ENCODE peak calls at places on chromosomes 3 and 15, in eight cellular contexts. One of them, this sample, is unnamed.
A peak's percentile ranks its signal among the peaks of the same experiment; 100 is the strongest.

GRCh38 chr3:72999971-73000370 is 3.4 kb downstream of the PPP4R2 start:
- DNase-seq in GM12891: no peak
- DNase-seq in uterus: no peak
- DNase-seq in A549: no peak
- DNase-seq in suprapubic skin: no peak
- DNase-seq in body of pancreas: no peak
- DNase-seq in breast epithelium: no peak
- DNase-seq in spleen: no peak
- DNase-seq in this sample: no peak

GRCh38 chr3:27290760-27291159 is 78.4 kb downstream of the NEK10 start:
- DNase-seq in GM12891: no peak
- DNase-seq in uterus: no peak
- DNase-seq in A549: no peak
- DNase-seq in suprapubic skin: no peak
- DNase-seq in body of pancreas: no peak
- DNase-seq in breast epithelium: no peak
- DNase-seq in spleen: no peak
- DNase-seq in this sample: no peak

GRCh38 chr3:14343338-14344112 is 58.9 kb upstream of the SLC6A6 start:
- DNase-seq in GM12891: no peak
- DNase-seq in uterus: no peak
- DNase-seq in A549: no peak
- DNase-seq in suprapubic skin: no peak
- DNase-seq in body of pancreas: no peak
- DNase-seq in breast epithelium: no peak
- DNase-seq in spleen: no peak
- DNase-seq in this sample: peak; percentile 53

GRCh38 chr15:55407631-55407948 is 569 bp downstream of the CCPG1 start:
- DNase-seq in GM12891: no peak
- DNase-seq in uterus: no peak
- DNase-seq in A549: peak; percentile 75
- DNase-seq in suprapubic skin: no peak
- DNase-seq in body of pancreas: no peak
- DNase-seq in breast epithelium: no peak
- DNase-seq in spleen: no peak
- DNase-seq in this sample: no peak

GRCh38 chr3:15982667-15983145 is 184.9 kb upstream of the ANKRD28 start:
- DNase-seq in GM12891: no peak
- DNase-seq in uterus: no peak
- DNase-seq in A549: no peak
- DNase-seq in suprapubic skin: peak; percentile 73
- DNase-seq in body of pancreas: no peak
- DNase-seq in breast epithelium: no peak
- DNase-seq in spleen: no peak
- DNase-seq in this sample: peak; percentile 74

GRCh38 chr3:42640771-42641370 is 12.6 kb upstream of the ZBTB47 start:
- DNase-seq in GM12891: no peak
- DNase-seq in uterus: no peak
- DNase-seq in A549: no peak
- DNase-seq in suprapubic skin: no peak
- DNase-seq in body of pancreas: no peak
- DNase-seq in breast epithelium: no peak
- DNase-seq in spleen: no peak
- DNase-seq in this sample: no peak

GRCh38 chr3:36488077-36488789 is 107.9 kb downstream of the STAC start:
- DNase-seq in GM12891: no peak
- DNase-seq in uterus: no peak
- DNase-seq in A549: no peak
- DNase-seq in suprapubic skin: no peak
- DNase-seq in body of pancreas: no peak
- DNase-seq in breast epithelium: no peak
- DNase-seq in spleen: no peak
- DNase-seq in this sample: no peak

GRCh38 chr3:71694358-71694999 is 30.7 kb downstream of the EIF4E3 start:
- DNase-seq in GM12891: no peak
- DNase-seq in uterus: no peak
- DNase-seq in A549: no peak
- DNase-seq in suprapubic skin: no peak
- DNase-seq in body of pancreas: no peak
- DNase-seq in breast epithelium: no peak
- DNase-seq in spleen: no peak
- DNase-seq in this sample: no peak

GRCh38 chr15:71448688-71449114 is 333.4 kb downstream of the THSD4 start:
- DNase-seq in GM12891: no peak
- DNase-seq in uterus: peak; percentile 61
- DNase-seq in A549: peak; percentile 86
- DNase-seq in suprapubic skin: no peak
- DNase-seq in body of pancreas: peak; percentile 66
- DNase-seq in breast epithelium: no peak
- DNase-seq in spleen: no peak
- DNase-seq in this sample: no peak

GRCh38 chr15:46137443-46137842 is 502.6 kb downstream of the SQOR start:
- DNase-seq in GM12891: no peak
- DNase-seq in uterus: no peak
- DNase-seq in A549: no peak
- DNase-seq in suprapubic skin: no peak
- DNase-seq in body of pancreas: no peak
- DNase-seq in breast epithelium: no peak
- DNase-seq in spleen: no peak
- DNase-seq in this sample: no peak

GRCh38 chr15:91356083-91356482 is 256.0 kb downstream of the SV2B start:
- DNase-seq in GM12891: no peak
- DNase-seq in uterus: no peak
- DNase-seq in A549: no peak
- DNase-seq in suprapubic skin: no peak
- DNase-seq in body of pancreas: no peak
- DNase-seq in breast epithelium: no peak
- DNase-seq in spleen: no peak
- DNase-seq in this sample: no peak

GRCh38 chr3:46713898-46714552 is 3.6 kb downstream of the PRSS50 start:
- DNase-seq in GM12891: no peak
- DNase-seq in uterus: no peak
- DNase-seq in A549: no peak
- DNase-seq in suprapubic skin: no peak
- DNase-seq in body of pancreas: no peak
- DNase-seq in breast epithelium: peak; percentile 45
- DNase-seq in spleen: peak; percentile 72
- DNase-seq in this sample: peak; percentile 69
- TF ChIP-seq POLR2A in GM12891: no peak
- TF ChIP-seq POLR2A in uterus: no peak
- TF ChIP-seq POLR2A in A549: no peak
- TF ChIP-seq POLR2A in suprapubic skin: no peak
- TF ChIP-seq POLR2A in body of pancreas: no peak
- TF ChIP-seq POLR2A in breast epithelium: no peak
- TF ChIP-seq POLR2A in spleen: no peak
- TF ChIP-seq POLR2A in this sample: no peak

GRCh38 chr3:69741057-69741830 is 2.0 kb downstream of the MITF start:
- DNase-seq in GM12891: no peak
- DNase-seq in uterus: no peak
- DNase-seq in A549: no peak
- DNase-seq in suprapubic skin: no peak
- DNase-seq in body of pancreas: no peak
- DNase-seq in breast epithelium: no peak
- DNase-seq in spleen: no peak
- DNase-seq in this sample: no peak

GRCh38 chr3:69740103-69741021 is 1.1 kb downstream of the MITF start:
- DNase-seq in GM12891: no peak
- DNase-seq in uterus: peak; percentile 62
- DNase-seq in A549: no peak
- DNase-seq in suprapubic skin: no peak
- DNase-seq in body of pancreas: peak; percentile 82
- DNase-seq in breast epithelium: peak; percentile 54
- DNase-seq in spleen: no peak
- DNase-seq in this sample: no peak

GRCh38 chr3:69738291-69738690 is 973 bp upstream of the MITF start:
- DNase-seq in GM12891: no peak
- DNase-seq in uterus: no peak
- DNase-seq in A549: no peak
- DNase-seq in suprapubic skin: no peak
- DNase-seq in body of pancreas: no peak
- DNase-seq in breast epithelium: no peak
- DNase-seq in spleen: no peak
- DNase-seq in this sample: no peak

GRCh38 chr3:69738859-69739203 is 433 bp upstream of the MITF start:
- DNase-seq in GM12891: no peak
- DNase-seq in uterus: no peak
- DNase-seq in A549: no peak
- DNase-seq in suprapubic skin: no peak
- DNase-seq in body of pancreas: no peak
- DNase-seq in breast epithelium: no peak
- DNase-seq in spleen: no peak
- DNase-seq in this sample: no peak

DNA sequence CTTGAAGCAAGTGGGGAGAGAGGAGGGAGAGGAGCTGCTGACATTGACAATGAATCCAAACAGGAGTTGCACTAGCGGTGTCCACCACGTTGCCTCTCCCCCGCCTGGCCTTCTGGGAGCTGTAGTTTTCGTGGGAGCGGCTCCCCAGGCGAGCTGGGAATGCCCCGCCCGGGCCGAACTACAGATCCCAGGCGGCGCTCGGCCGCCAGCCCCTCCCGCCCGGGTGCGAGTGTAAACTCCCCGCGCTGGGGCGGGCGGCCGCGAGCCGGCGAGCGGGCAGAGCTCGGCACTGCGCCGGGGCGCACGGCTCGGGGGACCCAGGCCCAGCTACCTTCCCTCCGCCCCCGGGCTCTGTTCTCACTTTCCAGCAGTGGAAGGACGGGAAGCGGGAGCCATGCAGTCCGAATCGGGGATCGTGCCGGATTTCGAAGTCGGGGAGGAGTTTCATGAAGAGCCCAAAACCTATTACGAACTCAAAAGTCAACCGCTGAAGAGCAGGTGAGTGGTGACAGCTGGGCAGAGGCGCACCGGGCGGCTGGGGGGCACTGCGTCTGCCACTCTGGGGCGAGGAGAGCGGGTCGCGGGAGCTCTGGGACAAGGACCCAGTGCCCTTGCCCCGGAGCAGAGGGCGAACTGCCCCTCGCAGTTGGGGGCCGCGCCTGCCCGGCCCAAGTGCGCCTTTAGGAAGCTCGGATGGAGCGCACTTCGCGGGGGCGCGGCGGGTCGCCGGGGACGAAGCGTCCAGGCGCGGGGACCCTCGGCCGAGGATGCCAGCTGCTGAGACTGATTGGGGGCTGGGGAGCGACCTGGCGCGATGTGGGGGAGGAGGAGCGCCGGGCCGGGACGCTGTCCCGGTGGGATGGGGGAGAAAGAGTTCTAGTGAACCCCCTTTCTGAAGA is at the start of gene MITF:
- DNase-seq in GM12891: peak; percentile 49
- DNase-seq in uterus: peak; percentile 94
- DNase-seq in A549: peak; percentile 89
- DNase-seq in suprapubic skin: peak; percentile 95
- DNase-seq in body of pancreas: peak; percentile 93
- DNase-seq in breast epithelium: peak; percentile 83
- DNase-seq in spleen: peak; percentile 91
- DNase-seq in this sample: peak; percentile 85
- TF ChIP-seq POLR2A in GM12891: no peak
- TF ChIP-seq POLR2A in uterus: peak; percentile 82
- TF ChIP-seq POLR2A in A549: peak; percentile 24
- TF ChIP-seq POLR2A in suprapubic skin: no peak
- TF ChIP-seq POLR2A in body of pancreas: no peak
- TF ChIP-seq POLR2A in breast epithelium: no peak
- TF ChIP-seq POLR2A in spleen: no peak
- TF ChIP-seq POLR2A in this sample: peak; percentile 48

DNA sequence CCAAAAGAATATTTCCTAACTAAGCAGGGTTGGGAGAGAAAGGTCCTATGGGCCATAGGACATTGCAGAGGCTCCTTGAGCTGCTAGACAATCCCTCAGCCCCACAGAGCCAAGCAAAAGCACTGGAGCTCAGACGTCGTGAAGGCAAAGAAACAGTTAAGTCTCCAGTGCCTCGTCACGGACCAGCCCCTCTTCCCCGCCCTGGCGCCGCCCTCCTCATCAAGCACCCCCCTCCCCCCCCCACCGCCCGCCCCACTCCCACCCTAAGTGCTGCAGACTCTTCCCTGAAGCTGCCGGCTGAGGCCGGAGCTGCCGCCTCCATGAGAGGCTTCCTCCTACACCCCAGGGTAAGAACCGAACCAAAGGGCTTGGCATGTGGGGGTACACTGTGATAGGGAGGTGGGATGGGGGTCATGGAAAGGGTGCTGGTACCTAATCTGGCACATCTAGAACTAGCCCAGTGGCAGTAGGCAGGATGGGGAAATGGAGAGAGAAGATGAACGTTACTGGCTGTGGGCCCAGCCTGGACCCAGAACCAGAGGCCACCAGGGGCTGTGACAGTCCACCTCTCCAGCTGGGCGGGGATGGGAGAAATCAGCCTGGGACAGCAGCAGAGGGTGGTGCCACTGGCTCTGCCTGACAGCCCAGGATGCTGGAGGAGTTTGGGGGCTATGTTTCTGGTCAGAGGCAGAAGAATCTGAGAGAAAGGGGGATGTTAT is at the start of gene MAP1A:
- DNase-seq in GM12891: no peak
- DNase-seq in uterus: peak; percentile 68
- DNase-seq in A549: no peak
- DNase-seq in suprapubic skin: no peak
- DNase-seq in body of pancreas: peak; percentile 31
- DNase-seq in breast epithelium: no peak
- DNase-seq in spleen: no peak
- DNase-seq in this sample: no peak
- TF ChIP-seq POLR2A in GM12891: no peak
- TF ChIP-seq POLR2A in uterus: no peak
- TF ChIP-seq POLR2A in A549: no peak
- TF ChIP-seq POLR2A in suprapubic skin: no peak
- TF ChIP-seq POLR2A in body of pancreas: no peak
- TF ChIP-seq POLR2A in breast epithelium: no peak
- TF ChIP-seq POLR2A in spleen: no peak
- TF ChIP-seq POLR2A in this sample: no peak

DNA sequence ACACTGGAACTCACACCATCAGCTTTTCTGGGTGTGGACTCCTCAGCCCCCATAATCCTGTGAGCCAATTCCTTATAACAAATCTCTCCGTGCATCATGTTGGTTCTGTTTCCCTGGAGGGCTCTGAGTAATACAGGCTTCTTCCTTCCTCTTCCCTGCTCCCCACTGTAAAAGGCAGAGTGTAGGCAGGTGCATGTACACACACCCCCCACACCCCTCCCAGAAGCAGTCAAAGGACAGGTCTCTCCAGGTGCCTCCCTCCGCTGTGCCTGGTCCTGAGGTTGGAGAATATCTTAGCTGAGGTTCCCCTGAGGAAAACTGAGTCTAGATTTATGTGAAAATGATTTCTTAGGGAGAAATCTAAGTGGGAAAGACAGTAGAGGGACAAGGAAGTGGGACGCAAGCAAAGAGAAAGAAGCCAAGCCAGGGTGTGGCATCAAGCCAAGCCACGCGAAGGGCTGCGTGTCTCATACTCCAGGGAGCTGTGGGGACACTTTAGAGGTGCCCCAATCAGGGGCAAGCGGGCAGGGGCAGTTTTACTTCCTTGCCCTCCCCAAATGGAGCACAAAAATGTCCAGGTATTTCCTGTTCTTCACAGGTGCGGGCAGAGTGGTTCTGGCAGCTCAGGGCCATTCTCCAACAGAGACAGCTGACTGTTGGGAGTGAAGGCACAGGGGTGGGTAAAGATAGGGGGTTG is 86.6 kb downstream of the HMG20A start:
- DNase-seq in GM12891: no peak
- DNase-seq in uterus: no peak
- DNase-seq in A549: no peak
- DNase-seq in suprapubic skin: peak; percentile 83
- DNase-seq in body of pancreas: peak; percentile 77
- DNase-seq in breast epithelium: peak; percentile 71
- DNase-seq in spleen: no peak
- DNase-seq in this sample: no peak
- TF ChIP-seq POLR2A in GM12891: no peak
- TF ChIP-seq POLR2A in uterus: no peak
- TF ChIP-seq POLR2A in A549: no peak
- TF ChIP-seq POLR2A in suprapubic skin: no peak
- TF ChIP-seq POLR2A in body of pancreas: no peak
- TF ChIP-seq POLR2A in breast epithelium: no peak
- TF ChIP-seq POLR2A in spleen: no peak
- TF ChIP-seq POLR2A in this sample: no peak

GRCh38 chr3:188214442-188214841 is 60.5 kb downstream of the LPP start:
- DNase-seq in GM12891: no peak
- DNase-seq in uterus: no peak
- DNase-seq in A549: no peak
- DNase-seq in suprapubic skin: no peak
- DNase-seq in body of pancreas: no peak
- DNase-seq in breast epithelium: no peak
- DNase-seq in spleen: no peak
- DNase-seq in this sample: no peak
- TF ChIP-seq POLR2A in GM12891: no peak
- TF ChIP-seq POLR2A in uterus: no peak
- TF ChIP-seq POLR2A in A549: no peak
- TF ChIP-seq POLR2A in suprapubic skin: no peak
- TF ChIP-seq POLR2A in body of pancreas: no peak
- TF ChIP-seq POLR2A in breast epithelium: no peak
- TF ChIP-seq POLR2A in spleen: no peak
- TF ChIP-seq POLR2A in this sample: no peak

This sample was measured in H54.